ENCODE peak calls at places on chromosomes 12 and 14, in four cellular contexts. One of them, this sample, is unnamed.

GRCh38 chr14:79246200-79246599 is 965.1 kb downstream of the DIO2 start:
- DNase-seq in K562: no peak
- DNase-seq in HepG2: no peak
- DNase-seq in H1: no peak
- DNase-seq in this sample: no peak

GRCh38 chr12:66144796-66145754 is 14.5 kb upstream of the LLPH start:
- DNase-seq in K562: peak
- DNase-seq in HepG2: peak
- DNase-seq in H1: no peak
- DNase-seq in this sample: peak

GRCh38 chr14:58878740-58879139 is 241.0 kb downstream of the DACT1 start:
- DNase-seq in H1: no peak
- DNase-seq in K562: no peak
- DNase-seq in HepG2: no peak
- DNase-seq in this sample: no peak

GRCh38 chr12:22518998-22519397 is 25.3 kb downstream of the C2CD5 start:
- DNase-seq in HepG2: no peak
- DNase-seq in K562: no peak
- DNase-seq in H1: no peak
- DNase-seq in this sample: no peak

GRCh38 chr12:9091933-9092598 is 23.7 kb downstream of the A2M start:
- DNase-seq in K562: no peak
- DNase-seq in H1: no peak
- DNase-seq in HepG2: no peak
- DNase-seq in this sample: no peak

GRCh38 chr12:19855876-19856275 is 416.6 kb downstream of the AEBP2 start:
- DNase-seq in HepG2: no peak
- DNase-seq in K562: no peak
- DNase-seq in H1: no peak
- DNase-seq in this sample: no peak

GRCh38 chr12:124804011-124804621 is 59.5 kb downstream of the SCARB1 start:
- DNase-seq in K562: peak
- DNase-seq in HepG2: peak
- DNase-seq in H1: no peak
- DNase-seq in this sample: peak

GRCh38 chr14:23097786-23098185 is 2.5 kb downstream of the C14orf119 start:
- DNase-seq in H1: no peak
- DNase-seq in K562: peak
- DNase-seq in HepG2: no peak
- DNase-seq in this sample: no peak

GRCh38 chr14:21748869-21749303 is 75.3 kb upstream of the OR4E1 start:
- DNase-seq in H1: peak
- DNase-seq in HepG2: peak
- DNase-seq in K562: peak
- DNase-seq in this sample: peak

GRCh38 chr12:88684610-88685009 is 104.3 kb upstream of the KITLG start:
- DNase-seq in H1: no peak
- DNase-seq in K562: no peak
- DNase-seq in HepG2: no peak
- DNase-seq in this sample: no peak

DNA sequence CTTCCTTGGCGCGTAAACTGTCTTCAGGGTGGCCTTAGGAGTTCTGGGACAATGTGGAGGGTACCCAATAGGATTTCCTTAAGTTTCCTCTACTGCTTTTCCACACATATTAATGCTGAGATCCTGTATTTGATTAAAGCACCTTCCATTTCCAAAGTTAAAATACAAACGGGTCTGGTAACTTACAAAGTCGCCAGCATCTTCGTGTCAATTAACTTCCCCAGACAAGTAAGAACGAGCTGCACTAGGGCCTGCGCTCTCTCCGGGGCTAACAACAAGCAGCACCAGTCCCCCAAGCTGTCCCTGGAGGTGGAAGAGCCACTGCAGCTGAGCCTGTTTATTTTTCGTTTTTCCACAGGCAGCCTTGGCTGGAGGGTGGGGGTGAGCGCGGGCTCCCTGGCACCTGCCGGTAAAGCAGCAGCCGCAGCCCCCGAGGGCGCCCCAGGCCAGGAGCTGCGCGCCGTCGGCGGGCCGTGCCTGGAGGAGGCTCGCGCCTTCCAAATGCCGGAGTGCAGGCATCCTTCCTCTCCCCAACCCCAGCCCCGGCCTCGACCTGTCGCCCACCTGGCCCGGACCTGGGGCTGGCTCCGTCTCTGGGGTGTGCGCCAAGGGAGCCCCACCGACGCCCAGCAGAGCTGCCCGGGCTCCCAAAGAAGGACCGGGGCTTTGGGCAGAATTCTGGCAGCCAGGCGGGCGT is 130.7 kb downstream of the NDUFA12 start:
- DNase-seq in K562: no peak
- DNase-seq in H1: no peak
- DNase-seq in HepG2: no peak
- DNase-seq in this sample: no peak
- H3K4me3 ChIP-seq in K562: no peak
- H3K4me3 ChIP-seq in H1: peak
- H3K4me3 ChIP-seq in HepG2: peak
- H3K4me3 ChIP-seq in this sample: peak

DNA sequence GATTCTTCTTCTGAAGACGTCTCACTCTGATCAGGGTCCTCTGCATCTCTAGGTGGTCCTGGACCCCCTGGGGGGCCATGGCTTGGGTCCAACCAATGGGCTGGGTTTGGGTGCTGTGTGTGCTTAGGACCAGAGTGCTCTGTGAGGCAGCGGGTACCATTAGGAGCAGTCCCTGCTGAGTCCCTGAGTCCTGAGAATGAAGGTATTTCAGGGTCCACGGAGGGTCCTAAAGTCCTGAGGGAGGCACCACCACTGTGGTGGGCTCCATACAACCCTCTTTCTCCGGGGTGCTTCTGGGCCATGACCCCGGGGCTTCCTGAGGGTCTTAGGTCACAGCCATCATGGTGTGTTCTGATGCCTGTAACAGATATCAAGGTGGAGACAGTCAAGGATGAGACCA is 1.0 kb downstream of the DNAJC14 start:
- DNase-seq in K562: no peak
- DNase-seq in H1: no peak
- DNase-seq in HepG2: no peak
- DNase-seq in this sample: no peak
- TF ChIP-seq FOSL1 in K562: no peak
- TF ChIP-seq FOSL1 in H1: no peak
- TF ChIP-seq FOSL1 in HepG2: no peak
- TF ChIP-seq FOSL1 in this sample: no peak

DNA sequence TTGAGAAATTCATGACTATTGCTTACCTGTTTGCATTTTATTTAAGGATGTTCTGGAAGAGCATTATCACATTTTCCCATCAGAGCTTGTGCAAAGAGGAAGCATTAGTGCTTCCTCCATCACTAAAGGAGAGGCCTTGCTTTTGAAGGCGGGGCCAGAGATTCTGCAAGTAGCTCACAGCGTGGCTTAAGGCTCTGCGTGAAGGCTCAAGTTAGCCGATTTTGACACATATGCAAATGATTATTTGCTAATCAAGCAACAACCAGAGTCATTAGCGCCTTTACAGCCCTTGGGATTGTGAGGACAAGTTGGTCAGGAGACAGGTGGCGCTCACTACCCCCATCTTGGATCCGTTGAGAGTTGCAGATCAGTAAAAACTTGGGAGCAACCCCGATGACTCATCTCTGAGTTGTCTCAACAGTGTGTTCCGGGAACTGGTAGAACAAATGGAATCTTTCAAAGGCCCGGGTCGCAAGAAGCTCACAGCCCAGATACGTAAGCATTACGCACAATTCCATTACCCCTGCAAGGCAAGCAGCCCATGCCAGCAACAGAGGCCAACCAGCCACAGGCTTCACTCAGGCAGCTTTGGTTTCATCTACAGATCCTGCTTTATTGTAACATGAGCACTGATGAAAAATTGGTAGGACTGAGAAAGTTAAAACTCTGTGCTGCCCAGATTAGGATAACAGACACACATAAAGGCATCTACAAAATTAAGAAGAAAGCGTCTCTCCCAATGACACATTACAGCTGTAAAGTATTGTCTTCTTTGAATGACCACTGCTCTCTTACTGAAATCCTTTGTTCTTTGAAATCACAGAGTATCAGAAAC is 34.9 kb upstream of the SPTSSA start:
- DNase-seq in K562: peak
- DNase-seq in H1: peak
- DNase-seq in HepG2: peak
- DNase-seq in this sample: peak
- TF ChIP-seq ZNF274 in K562: no peak
- TF ChIP-seq ZNF274 in H1: no peak
- TF ChIP-seq ZNF274 in HepG2: no peak
- TF ChIP-seq ZNF274 in this sample: no peak

GRCh38 chr14:30623412-30624131 is 1.5 kb downstream of the SCFD1 start:
- DNase-seq in H1: no peak
- DNase-seq in K562: no peak
- DNase-seq in HepG2: no peak
- DNase-seq in this sample: no peak
- H3K4me3 ChIP-seq in H1: peak
- H3K4me3 ChIP-seq in K562: peak
- H3K4me3 ChIP-seq in HepG2: peak
- H3K4me3 ChIP-seq in this sample: peak

GRCh38 chr12:47828008-47828966 is 8.6 kb upstream of the HDAC7 start:
- DNase-seq in K562: no peak
- DNase-seq in H1: no peak
- DNase-seq in HepG2: no peak
- DNase-seq in this sample: no peak
- TF ChIP-seq FOSL1 in K562: no peak
- TF ChIP-seq FOSL1 in H1: no peak
- TF ChIP-seq FOSL1 in HepG2: no peak
- TF ChIP-seq FOSL1 in this sample: no peak

This sample was measured in HCT116.